ENCODE peak calls at places on chromosomes 3 and 15, in nine cellular contexts. H, K, Z, M, F, D, R, C and L are unnamed samples.

GRCh38 chr3:66386011-66386924 is 114.6 kb downstream of the LRIG1 start:
- DNase-seq in H (no peak), K (peak), Z (no peak), M (no peak), F (peak), D (no peak), R (no peak), C (no peak), L (peak)

GRCh38 chr3:5016218-5017161 is 37.3 kb downstream of the BHLHE40 start:
- DNase-seq in H (peak), K (peak), Z (no peak), M (no peak), F (peak), D (no peak), R (peak), C (no peak), L (peak)

GRCh38 chr15:95450413-95450812 is 880.1 kb upstream of the NR2F2 start:
- DNase-seq in H (peak), K (no peak), Z (no peak), M (no peak), F (no peak), D (no peak), R (no peak), C (no peak), L (no peak)

GRCh38 chr3:165389064-165389463 is 192.9 kb upstream of the SLITRK3 start:
- DNase-seq in H (no peak), K (no peak), Z (no peak), M (no peak), F (no peak), D (no peak), R (no peak), C (no peak), L (no peak)

GRCh38 chr3:102536479-102536878 is 101.7 kb downstream of the ZPLD1 start:
- DNase-seq in H (peak), K (peak), Z (no peak), M (peak), F (peak), D (peak), R (peak), C (no peak), L (peak)

GRCh38 chr3:33277193-33277882 is at the start of gene FBXL2:
- DNase-seq in H (peak), K (peak), Z (peak), M (peak), F (peak), D (peak), R (peak), C (peak), L (peak)

GRCh38 chr15:95843241-95843851 is 487.2 kb upstream of the NR2F2 start:
- DNase-seq in H (no peak), K (no peak), Z (no peak), M (no peak), F (peak), D (no peak), R (no peak), C (no peak), L (no peak)

GRCh38 chr3:188772886-188773285 is 398.9 kb upstream of the TPRG1 start:
- DNase-seq in H (no peak), K (no peak), Z (no peak), M (no peak), F (no peak), D (peak), R (peak), C (no peak), L (no peak)

GRCh38 chr15:85652457-85652856 is 142.3 kb downstream of the KLHL25 start:
- DNase-seq in H (no peak), K (no peak), Z (no peak), M (peak), F (no peak), D (no peak), R (no peak), C (no peak), L (no peak)

GRCh38 chr15:29141908-29142747 is 127.5 kb downstream of the NSMCE3 start:
- DNase-seq in H (peak), K (no peak), Z (no peak), M (no peak), F (peak), D (no peak), R (no peak), C (peak), L (no peak)

GRCh38 chr15:79853492-79854328 is 43.1 kb downstream of the MTHFS start:
- DNase-seq in H (peak), K (peak), Z (peak), M (peak), F (peak), D (peak), R (peak), C (peak), L (peak)

GRCh38 chr3:187773233-187773962 is 28.1 kb upstream of the BCL6 start:
- DNase-seq in H (no peak), K (peak), Z (no peak), M (no peak), F (peak), D (no peak), R (no peak), C (no peak), L (peak)

GRCh38 chr3:27593173-27593572 is 109.0 kb upstream of the SLC4A7 start:
- DNase-seq in H (no peak), K (no peak), Z (no peak), M (no peak), F (no peak), D (no peak), R (no peak), C (no peak), L (no peak)

GRCh38 chr3:9878700-9879099 is 1.4 kb downstream of the CIDEC start:
- DNase-seq in H (no peak), K (no peak), Z (no peak), M (no peak), F (no peak), D (no peak), R (peak), C (no peak), L (no peak)

GRCh38 chr3:150497956-150498355 is 48.3 kb downstream of the SERP1 start:
- DNase-seq in H (peak), K (no peak), Z (no peak), M (no peak), F (no peak), D (no peak), R (peak), C (no peak), L (no peak)

GRCh38 chr15:27770086-27770607 is 329.0 kb downstream of the OCA2 start:
- DNase-seq in H (no peak), K (no peak), Z (no peak), M (no peak), F (no peak), D (no peak), R (no peak), C (no peak), L (no peak)

GRCh38 chr3:25297667-25298585 is 130.1 kb upstream of the RARB start:
- DNase-seq in H (peak), K (no peak), Z (no peak), M (no peak), F (peak), D (no peak), R (peak), C (no peak), L (no peak)

GRCh38 chr3:8237893-8238292 is 263.7 kb upstream of the LMCD1 start:
- DNase-seq in H (no peak), K (no peak), Z (no peak), M (no peak), F (no peak), D (no peak), R (no peak), C (no peak), L (no peak)

GRCh38 chr15:31297221-31297879 is 29.3 kb upstream of the KLF13 start:
- DNase-seq in H (no peak), K (no peak), Z (no peak), M (no peak), F (no peak), D (no peak), R (no peak), C (no peak), L (no peak)

GRCh38 chr3:54356299-54357037 is 234.1 kb downstream of the CACNA2D3 start:
- DNase-seq in H (no peak), K (no peak), Z (no peak), M (no peak), F (no peak), D (no peak), R (no peak), C (no peak), L (no peak)

GRCh38 chr3:59069838-59070237 is 20.0 kb upstream of the CFAP20DC start:
- DNase-seq in H (no peak), K (no peak), Z (no peak), M (no peak), F (no peak), D (no peak), R (no peak), C (no peak), L (no peak)

GRCh38 chr3:107421170-107421792 is 44.0 kb downstream of the CCDC54 start:
- DNase-seq in H (peak), K (peak), Z (no peak), M (peak), F (peak), D (no peak), R (peak), C (no peak), L (peak)

GRCh38 chr3:98512576-98512975 is 10.1 kb downstream of the CLDND1 start:
- DNase-seq in H (peak), K (no peak), Z (no peak), M (no peak), F (no peak), D (no peak), R (peak), C (no peak), L (no peak)

GRCh38 chr3:89165636-89166312 is 58.4 kb downstream of the EPHA3 start:
- DNase-seq in H (no peak), K (no peak), Z (no peak), M (no peak), F (no peak), D (no peak), R (no peak), C (no peak), L (no peak)

GRCh38 chr3:22089284-22089683 is 338.3 kb upstream of the ZNF385D start:
- DNase-seq in H (peak), K (peak), Z (no peak), M (peak), F (peak), D (no peak), R (peak), C (peak), L (peak)

GRCh38 chr15:32705450-32705849 is 12.4 kb upstream of the GREM1 start:
- DNase-seq in H (peak), K (no peak), Z (no peak), M (no peak), F (no peak), D (no peak), R (no peak), C (no peak), L (no peak)

GRCh38 chr15:75455982-75456531 is 4.6 kb upstream of the SIN3A start:
- DNase-seq in H (peak), K (peak), Z (no peak), M (no peak), F (peak), D (peak), R (peak), C (no peak), L (peak)

GRCh38 chr3:46398186-46398955 is 8.5 kb downstream of the CCR5AS start:
- DNase-seq in H (no peak), K (no peak), Z (no peak), M (no peak), F (no peak), D (no peak), R (no peak), C (no peak), L (no peak)

GRCh38 chr15:44593042-44593736 is 56.2 kb downstream of the EIF3J start:
- DNase-seq in H (peak), K (no peak), Z (no peak), M (peak), F (peak), D (no peak), R (peak), C (no peak), L (no peak)

GRCh38 chr3:17529677-17530076 is 212.8 kb downstream of the TBC1D5 start:
- DNase-seq in H (no peak), K (no peak), Z (no peak), M (no peak), F (no peak), D (no peak), R (no peak), C (no peak), L (no peak)

GRCh38 chr3:61646360-61646759 is 85.0 kb downstream of the PTPRG start:
- DNase-seq in H (no peak), K (no peak), Z (no peak), M (no peak), F (no peak), D (no peak), R (no peak), C (no peak), L (no peak)

GRCh38 chr3:112086857-112087524 is 802 bp downstream of the C3orf52 start:
- DNase-seq in H (peak), K (no peak), Z (no peak), M (no peak), F (no peak), D (no peak), R (peak), C (no peak), L (no peak)

GRCh38 chr3:150748648-150749047 is 14.3 kb downstream of the SIAH2 start:
- DNase-seq in H (no peak), K (no peak), Z (no peak), M (no peak), F (no peak), D (no peak), R (no peak), C (no peak), L (no peak)

GRCh38 chr15:81813215-81813614 is 232.6 kb downstream of the MEX3B start:
- DNase-seq in H (no peak), K (no peak), Z (no peak), M (peak), F (no peak), D (no peak), R (peak), C (no peak), L (no peak)

GRCh38 chr3:48770187-48770502 is 53.1 kb upstream of the IP6K2 start:
- DNase-seq in H (no peak), K (no peak), Z (no peak), M (no peak), F (no peak), D (no peak), R (no peak), C (no peak), L (no peak)

GRCh38 chr3:116056280-116056679 is 389.0 kb downstream of the LSAMP start:
- DNase-seq in H (no peak), K (peak), Z (no peak), M (no peak), F (peak), D (no peak), R (no peak), C (no peak), L (peak)

GRCh38 chr3:4772171-4772804 is 206.9 kb upstream of the BHLHE40 start:
- DNase-seq in H (no peak), K (no peak), Z (peak), M (no peak), F (no peak), D (peak), R (peak), C (no peak), L (no peak)

GRCh38 chr3:191236635-191237034 is 37.6 kb downstream of the OSTN start:
- DNase-seq in H (peak), K (no peak), Z (no peak), M (no peak), F (no peak), D (peak), R (peak), C (no peak), L (no peak)

GRCh38 chr3:141234283-141234682 is 2.7 kb downstream of the PXYLP1 start:
- DNase-seq in H (no peak), K (no peak), Z (no peak), M (no peak), F (no peak), D (no peak), R (no peak), C (no peak), L (no peak)

GRCh38 chr3:141231923-141232861 is 567 bp downstream of the PXYLP1 start:
- DNase-seq in H (peak), K (peak), Z (peak), M (peak), F (peak), D (no peak), R (peak), C (peak), L (no peak)

GRCh38 chr3:141235661-141236171 is 4.1 kb downstream of the PXYLP1 start:
- DNase-seq in H (no peak), K (no peak), Z (no peak), M (no peak), F (no peak), D (no peak), R (no peak), C (no peak), L (no peak)

GRCh38 chr3:141231101-141231922 is at the start of gene PXYLP1:
- DNase-seq in H (peak), K (peak), Z (peak), M (peak), F (peak), D (peak), R (peak), C (peak), L (peak)

DNA sequence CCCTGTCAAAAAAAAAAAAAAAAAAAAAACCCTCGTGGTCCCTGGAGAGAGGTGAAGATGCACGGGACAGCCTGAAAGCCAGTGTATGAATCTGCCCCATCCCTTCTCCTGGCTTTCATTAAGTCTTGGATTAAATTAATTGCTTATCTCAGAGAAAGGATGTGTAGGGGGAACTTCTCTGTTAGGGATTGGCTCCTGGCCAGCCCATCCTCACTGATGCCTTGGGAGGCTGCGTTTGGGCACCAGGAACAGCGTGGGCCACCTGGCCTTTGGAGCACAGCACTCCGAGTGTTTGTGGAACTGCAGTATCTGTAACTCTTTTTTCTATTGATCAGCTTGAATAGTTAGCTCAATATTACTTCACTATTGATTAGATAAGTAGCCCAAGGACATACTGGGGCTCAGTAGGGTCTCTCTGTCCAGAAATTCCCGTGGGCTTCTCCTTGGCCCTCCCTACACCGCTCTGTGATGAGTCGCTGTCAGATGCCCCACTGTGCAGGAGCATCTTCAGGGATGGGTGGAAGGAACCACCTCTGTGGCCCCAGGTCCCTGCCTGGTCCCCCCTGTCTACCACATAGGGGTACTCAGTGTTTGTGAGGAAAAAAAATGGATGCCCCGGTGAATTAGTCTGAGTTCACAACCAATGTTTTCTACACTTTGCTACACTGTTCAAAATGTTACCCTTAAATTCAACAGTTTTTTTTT is 2.0 kb downstream of the PXYLP1 start:
- DNase-seq in H (no peak), K (no peak), Z (peak), M (no peak), F (no peak), D (no peak), R (no peak), C (no peak), L (no peak)
- TF ChIP-seq CTCF in H (no peak), K (no peak), Z (no peak), M (no peak), F (no peak), D (no peak), R (no peak), C (no peak), L (no peak)

GRCh38 chr15:63439536-63440264 is 58.1 kb upstream of the CA12 start:
- DNase-seq in H (peak), K (no peak), Z (no peak), M (no peak), F (no peak), D (no peak), R (peak), C (no peak), L (no peak)
- TF ChIP-seq CTCF in H (no peak), K (no peak), Z (no peak), M (no peak), F (no peak), D (no peak), R (no peak), C (no peak), L (no peak)

GRCh38 chr3:167837430-167837829 is 101.9 kb downstream of the SERPINI1 start:
- DNase-seq in H (peak), K (no peak), Z (no peak), M (no peak), F (no peak), D (no peak), R (peak), C (no peak), L (no peak)
- TF ChIP-seq CTCF in H (no peak), K (no peak), Z (peak), M (peak), F (no peak), D (peak), R (peak), C (no peak), L (no peak)

GRCh38 chr3:141255864-141256263 is 24.2 kb downstream of the PXYLP1 start:
- DNase-seq in H (no peak), K (no peak), Z (no peak), M (no peak), F (peak), D (no peak), R (no peak), C (no peak), L (peak)
- TF ChIP-seq CTCF in H (peak), K (no peak), Z (no peak), M (peak), F (peak), D (peak), R (peak), C (peak), L (peak)

DNA sequence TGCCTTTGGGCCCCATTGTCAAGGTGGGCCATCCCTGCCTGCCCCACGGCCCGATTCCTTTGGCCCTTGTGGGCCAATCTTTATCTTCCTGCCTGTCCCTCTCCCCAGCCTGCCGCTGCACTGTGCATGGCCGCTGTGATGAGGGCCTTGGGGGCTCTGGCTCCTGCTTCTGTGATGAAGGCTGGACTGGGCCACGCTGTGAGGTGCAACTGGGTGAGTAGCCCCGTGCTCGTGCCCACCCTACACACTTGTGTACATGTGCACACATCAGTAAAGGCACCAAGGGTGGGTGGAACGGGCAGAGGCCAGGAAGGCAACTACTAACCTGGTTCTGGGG is 12.2 kb downstream of the NT5DC2 start:
- DNase-seq in H (no peak), K (no peak), Z (no peak), M (no peak), F (no peak), D (no peak), R (no peak), C (no peak), L (no peak)
- TF ChIP-seq CTCF in H (no peak), K (no peak), Z (no peak), M (no peak), F (no peak), D (no peak), R (no peak), C (no peak), L (no peak)

GRCh38 chr3:133776794-133777438 is 28.7 kb upstream of the SRPRB start:
- DNase-seq in H (no peak), K (no peak), Z (no peak), M (no peak), F (no peak), D (no peak), R (no peak), C (no peak), L (no peak)
- TF ChIP-seq CTCF in H (no peak), K (no peak), Z (no peak), M (no peak), F (no peak), D (no peak), R (no peak), C (no peak), L (no peak)

GRCh38 chr3:64552160-64552559 is 135.6 kb downstream of the ADAMTS9 start:
- DNase-seq in H (no peak), K (no peak), Z (no peak), M (no peak), F (no peak), D (no peak), R (no peak), C (no peak), L (no peak)
- TF ChIP-seq CTCF in H (no peak), K (no peak), Z (no peak), M (no peak), F (no peak), D (no peak), R (no peak), C (no peak), L (no peak)

DNA sequence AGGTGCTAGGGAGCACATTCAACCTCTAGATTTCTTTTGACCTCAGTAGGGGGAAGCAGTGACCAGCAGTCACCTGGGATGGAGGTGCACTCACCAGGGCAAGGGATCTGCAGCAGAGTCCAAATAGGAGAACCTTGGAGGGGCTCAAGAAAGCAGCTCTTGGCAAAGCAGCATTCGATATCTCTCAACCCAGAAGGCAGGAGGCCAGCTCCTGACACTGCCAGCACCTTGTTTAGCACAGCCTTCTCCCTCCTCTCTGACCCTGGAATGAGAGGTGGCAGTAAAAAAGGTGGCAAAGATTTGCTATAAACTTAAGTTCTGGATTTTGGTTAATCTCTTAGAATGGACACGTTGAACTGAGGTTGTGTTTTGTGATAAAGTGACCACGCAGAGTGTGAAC is 107.9 kb downstream of the AQP9 start:
- DNase-seq in H (no peak), K (no peak), Z (no peak), M (no peak), F (no peak), D (no peak), R (no peak), C (no peak), L (no peak)
- TF ChIP-seq CTCF in H (no peak), K (no peak), Z (no peak), M (no peak), F (no peak), D (no peak), R (no peak), C (no peak), L (no peak)

GRCh38 chr3:13346481-13347389 is 73.4 kb downstream of the NUP210 start:
- DNase-seq in H (peak), K (peak), Z (no peak), M (peak), F (no peak), D (no peak), R (no peak), C (no peak), L (peak)
- TF ChIP-seq CTCF in H (peak), K (no peak), Z (no peak), M (no peak), F (no peak), D (no peak), R (no peak), C (no peak), L (no peak)